ENCODE peak calls at places on chromosomes 16 and 17, in nine cellular contexts. H is transverse colon, A is endothelial cell of umbilical vein, M is suprapubic skin, N is stomach, E is GM12878, Z is H1, T is HCT116, X is upper lobe of left lung. W is an unnamed sample. For H3K4me1, the result is how much of the 10 kb centered on the place peaks cover.

GRCh38 chr17:16950488-16950887 is 21.4 kb downstream of the TNFRSF13B start:
- DNase-seq in H (no peak), A (no peak), M (peak), N (peak), E (no peak), Z (no peak), T (no peak), X (no peak), W (peak)

GRCh38 chr16:19926449-19927390 is 42.1 kb upstream of the GPRC5B start:
- DNase-seq in H (no peak), A (peak), M (no peak), N (no peak), E (no peak), Z (no peak), T (peak), X (no peak), W (no peak)

GRCh38 chr17:82678265-82678891 is 20.1 kb downstream of the RAB40B start:
- DNase-seq in H (no peak), A (no peak), M (no peak), N (no peak), E (no peak), Z (no peak), T (no peak), X (no peak), W (no peak)

GRCh38 chr17:50265690-50266306 is 8.5 kb upstream of the TMEM92 start:
- DNase-seq in H (no peak), A (no peak), M (no peak), N (no peak), E (no peak), Z (no peak), T (no peak), X (no peak), W (peak)

GRCh38 chr16:67571981-67572431 is 9.7 kb downstream of the CTCF start:
- DNase-seq in H (no peak), A (peak), M (no peak), N (no peak), E (no peak), Z (no peak), T (no peak), X (no peak), W (no peak)

GRCh38 chr16:88642881-88643545 is 4.6 kb downstream of the IL17C start:
- DNase-seq in H (no peak), A (no peak), M (no peak), N (no peak), E (no peak), Z (no peak), T (no peak), X (no peak), W (peak)

GRCh38 chr17:38584350-38584925 is 21.3 kb downstream of the SRCIN1 start:
- DNase-seq in H (peak), A (peak), M (no peak), N (peak), E (no peak), Z (no peak), T (no peak), X (peak), W (peak)

GRCh38 chr16:85137323-85138072 is 25.2 kb upstream of the CIBAR2 start:
- DNase-seq in H (peak), A (peak), M (peak), N (peak), E (no peak), Z (no peak), T (no peak), X (peak), W (peak)

GRCh38 chr16:568401-569258 is 1.1 kb upstream of the PIGQ start:
- DNase-seq in H (peak), A (no peak), M (no peak), N (peak), E (no peak), Z (no peak), T (no peak), X (no peak), W (no peak)

GRCh38 chr16:64121473-64121872 is 1000.4 kb downstream of the CDH11 start:
- DNase-seq in H (no peak), A (no peak), M (no peak), N (no peak), E (no peak), Z (no peak), T (no peak), X (no peak), W (no peak)

GRCh38 chr16:30527635-30528178 is 1.3 kb upstream of the ZNF768 start:
- DNase-seq in H (peak), A (no peak), M (no peak), N (peak), E (peak), Z (no peak), T (no peak), X (peak), W (peak)

GRCh38 chr17:78196712-78197111 is 9.6 kb downstream of the AFMID start:
- DNase-seq in H (no peak), A (no peak), M (no peak), N (no peak), E (no peak), Z (no peak), T (no peak), X (no peak), W (no peak)
- H3K27ac ChIP-seq in H (no peak), A (no peak), M (peak), N (peak), E (no peak), Z (no peak), T (peak), X (peak), W (no peak)

GRCh38 chr16:69114346-69114975 is 9.0 kb downstream of the HAS3 start:
- DNase-seq in H (no peak), A (no peak), M (no peak), N (no peak), E (no peak), Z (no peak), T (no peak), X (no peak), W (peak)
- TF ChIP-seq POLR2AphosphoS5 in H (no peak), A (no peak), M (no peak), N (no peak), E (no peak), Z (no peak), T (no peak), X (no peak), W (no peak)

GRCh38 chr17:57424777-57425188 is 168.5 kb downstream of the MSI2 start:
- DNase-seq in H (peak), A (peak), M (no peak), N (no peak), E (no peak), Z (no peak), T (peak), X (no peak), W (peak)
- H3K4me1 ChIP-seq in H (half or more), A (under half), M (under half), N (under half), E (half or more), Z (under half), T (half or more), X (under half), W (under half)

GRCh38 chr17:78977992-78978973 is 1.4 kb downstream of the LGALS3BP start:
- DNase-seq in H (no peak), A (no peak), M (no peak), N (peak), E (no peak), Z (no peak), T (no peak), X (no peak), W (no peak)
- H3K27ac ChIP-seq in H (peak), A (no peak), M (no peak), N (peak), E (no peak), Z (no peak), T (peak), X (peak), W (peak)

GRCh38 chr17:76713765-76714164 is 3.0 kb upstream of the MXRA7 start:
- DNase-seq in H (no peak), A (no peak), M (no peak), N (no peak), E (no peak), Z (no peak), T (no peak), X (no peak), W (peak)

GRCh38 chr17:76707985-76708807 is 2.6 kb downstream of the MXRA7 start:
- DNase-seq in H (no peak), A (no peak), M (no peak), N (no peak), E (no peak), Z (peak), T (no peak), X (no peak), W (no peak)

GRCh38 chr17:76710863-76711611 is at the start of gene MXRA7:
- DNase-seq in H (peak), A (peak), M (peak), N (peak), E (no peak), Z (no peak), T (no peak), X (peak), W (peak)

GRCh38 chr17:76706817-76707216 is 3.9 kb downstream of the MXRA7 start:
- DNase-seq in H (no peak), A (no peak), M (no peak), N (no peak), E (no peak), Z (no peak), T (no peak), X (no peak), W (no peak)

GRCh38 chr17:76709077-76709950 is 1.5 kb downstream of the MXRA7 start:
- DNase-seq in H (peak), A (no peak), M (peak), N (peak), E (no peak), Z (no peak), T (no peak), X (peak), W (no peak)
- TF ChIP-seq POLR2AphosphoS5 in H (peak), A (no peak), M (no peak), N (peak), E (no peak), Z (no peak), T (no peak), X (peak), W (peak)

GRCh38 chr17:31310877-31311276 is 3.0 kb downstream of the EVI2B start:
- DNase-seq in H (peak), A (no peak), M (no peak), N (no peak), E (no peak), Z (no peak), T (no peak), X (peak), W (peak)
- H3K4me1 ChIP-seq in H (under half), A (under half), M (under half), N (under half), E (under half), Z (under half), T (under half), X (under half), W (half or more)

GRCh38 chr16:69916445-69916844 is 34.7 kb upstream of the CLEC18A start:
- DNase-seq in H (no peak), A (no peak), M (no peak), N (no peak), E (no peak), Z (no peak), T (no peak), X (no peak), W (no peak)
- H3K27ac ChIP-seq in H (no peak), A (no peak), M (no peak), N (no peak), E (no peak), Z (no peak), T (no peak), X (no peak), W (no peak)

DNA sequence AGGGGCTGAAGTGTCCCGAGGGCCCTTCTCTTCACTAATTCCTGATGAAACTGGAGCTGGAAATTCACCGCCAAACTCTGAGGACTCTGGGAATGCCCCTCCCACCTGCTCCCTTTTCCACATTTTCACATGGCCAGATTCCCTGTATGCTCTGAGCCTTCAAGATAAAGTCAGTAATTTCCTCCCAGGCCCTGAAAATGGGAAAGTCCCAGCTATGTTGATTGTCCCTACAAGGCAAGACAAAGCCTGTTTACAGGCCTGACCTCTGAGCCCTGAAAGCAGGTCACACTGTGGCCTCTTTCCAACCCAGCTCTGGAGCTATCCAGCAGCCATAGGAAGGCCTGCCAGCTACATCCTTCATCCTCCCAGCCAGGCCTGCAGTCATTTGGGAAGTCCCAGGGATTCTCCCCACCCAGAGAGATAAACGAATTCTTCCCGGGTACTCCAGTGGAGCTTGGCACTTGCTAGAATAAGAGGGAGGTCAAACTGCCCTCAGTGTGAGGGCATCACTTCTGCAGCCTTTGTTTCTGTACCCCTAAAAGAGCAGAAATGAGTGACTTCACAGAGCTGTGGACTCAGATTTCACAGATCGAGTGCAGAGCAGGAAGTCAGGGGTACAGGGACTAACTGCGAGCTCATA is 19.6 kb upstream of the CCL2 start:
- DNase-seq in H (peak), A (peak), M (no peak), N (peak), E (no peak), Z (no peak), T (no peak), X (peak), W (no peak)
- TF ChIP-seq POLR2AphosphoS5 in H (no peak), A (no peak), M (no peak), N (no peak), E (no peak), Z (no peak), T (no peak), X (peak), W (peak)

GRCh38 chr17:7950578-7950977 is 18.6 kb downstream of the CNTROB start:
- DNase-seq in H (no peak), A (no peak), M (no peak), N (no peak), E (no peak), Z (no peak), T (no peak), X (no peak), W (no peak)

GRCh38 chr17:7945651-7946050 is 13.6 kb downstream of the CNTROB start:
- DNase-seq in H (no peak), A (no peak), M (no peak), N (no peak), E (no peak), Z (no peak), T (no peak), X (no peak), W (no peak)

GRCh38 chr17:7944321-7944720 is 12.3 kb downstream of the CNTROB start:
- DNase-seq in H (no peak), A (no peak), M (no peak), N (no peak), E (no peak), Z (no peak), T (no peak), X (no peak), W (no peak)

GRCh38 chr17:7946441-7946840 is 14.4 kb downstream of the CNTROB start:
- DNase-seq in H (no peak), A (no peak), M (no peak), N (no peak), E (no peak), Z (no peak), T (no peak), X (no peak), W (no peak)

DNA sequence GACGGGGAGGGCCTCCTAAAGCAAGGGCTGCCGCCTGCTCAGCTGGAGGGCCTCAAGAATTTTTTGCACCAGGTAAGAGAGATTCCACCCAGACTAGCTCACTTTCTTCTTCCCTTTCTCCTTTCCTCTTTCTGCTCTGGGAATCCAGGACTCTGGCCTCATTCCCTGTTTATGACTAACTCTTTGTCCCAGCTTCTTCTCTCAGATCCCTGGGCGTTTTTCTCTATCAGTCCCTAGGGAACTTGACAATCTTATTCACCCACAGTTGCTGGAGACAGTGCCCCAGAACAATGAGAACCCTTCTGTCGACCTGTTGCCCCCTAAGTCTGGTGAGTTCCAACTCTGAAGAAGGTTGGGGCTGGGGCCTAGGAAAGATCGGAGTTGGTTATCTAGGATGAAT is 15.6 kb downstream of the CNTROB start:
- DNase-seq in H (no peak), A (no peak), M (no peak), N (no peak), E (no peak), Z (no peak), T (no peak), X (no peak), W (no peak)
- H3K4me1 ChIP-seq in H (under half), A (under half), M (under half), N (under half), E (under half), Z (under half), T (under half), X (under half), W (under half)

GRCh38 chr17:14330492-14330920 is 29.6 kb downstream of the HS3ST3B1 start:
- DNase-seq in H (peak), A (no peak), M (no peak), N (no peak), E (no peak), Z (no peak), T (no peak), X (no peak), W (no peak)

GRCh38 chr17:14331200-14331981 is 30.5 kb downstream of the HS3ST3B1 start:
- DNase-seq in H (no peak), A (no peak), M (no peak), N (no peak), E (no peak), Z (no peak), T (no peak), X (no peak), W (no peak)

GRCh38 chr17:14333506-14333905 is 32.6 kb downstream of the HS3ST3B1 start:
- DNase-seq in H (no peak), A (no peak), M (no peak), N (no peak), E (no peak), Z (no peak), T (no peak), X (no peak), W (no peak)

GRCh38 chr17:14332331-14332730 is 31.4 kb downstream of the HS3ST3B1 start:
- DNase-seq in H (no peak), A (no peak), M (no peak), N (no peak), E (no peak), Z (no peak), T (no peak), X (no peak), W (no peak)

GRCh38 chr17:14331982-14332298 is 31.1 kb downstream of the HS3ST3B1 start:
- DNase-seq in H (no peak), A (no peak), M (no peak), N (no peak), E (no peak), Z (no peak), T (no peak), X (no peak), W (no peak)
- H3K27ac ChIP-seq in H (no peak), A (no peak), M (no peak), N (no peak), E (no peak), Z (no peak), T (no peak), X (no peak), W (no peak)

W was measured in spleen.